ENCODE peak calls at places on chromosomes 3 and 15, in six cellular contexts. H, X, O, P, V and F are unnamed samples.

GRCh38 chr3:61638721-61639120 is 77.3 kb downstream of the PTPRG start:
- DNase-seq in H (no peak), X (no peak), O (no peak), P (no peak), V (no peak), F (no peak)

GRCh38 chr3:15714448-15714847 is 83.3 kb downstream of the ANKRD28 start:
- DNase-seq in H (no peak), X (peak; percentile 8), O (no peak), P (no peak), V (no peak), F (no peak)

GRCh38 chr3:76733073-76733759 is 306.7 kb upstream of the ROBO2 start:
- DNase-seq in H (no peak), X (no peak), O (no peak), P (no peak), V (no peak), F (no peak)

GRCh38 chr3:4644954-4645353 is 151.8 kb downstream of the ITPR1 start:
- DNase-seq in H (no peak), X (no peak), O (no peak), P (no peak), V (no peak), F (no peak)

GRCh38 chr3:66830301-66830700 is 167.8 kb upstream of the KBTBD8 start:
- DNase-seq in H (no peak), X (no peak), O (no peak), P (no peak), V (no peak), F (no peak)

GRCh38 chr3:100882571-100882981 is 110.6 kb downstream of the ABI3BP start:
- DNase-seq in H (no peak), X (no peak), O (peak; percentile 12), P (no peak), V (peak; percentile 43), F (no peak)

GRCh38 chr15:39788800-39789565 is 6.3 kb upstream of the FSIP1 start:
- DNase-seq in H (no peak), X (no peak), O (no peak), P (no peak), V (no peak), F (no peak)

GRCh38 chr15:66698318-66698961 is 3.6 kb upstream of the SMAD6 start:
- DNase-seq in H (peak; percentile 84), X (no peak), O (peak; percentile 84), P (peak; percentile 80), V (peak; percentile 88), F (peak; percentile 35)

GRCh38 chr15:42118650-42119531 is 24.5 kb upstream of the PLA2G4D start:
- DNase-seq in H (no peak), X (no peak), O (peak; percentile 59), P (no peak), V (no peak), F (no peak)

GRCh38 chr15:64152507-64153387 is 1.2 kb downstream of the SNX22 start:
- DNase-seq in H (peak; percentile 71), X (peak; percentile 58), O (peak; percentile 53), P (no peak), V (no peak), F (peak; percentile 25)

GRCh38 chr3:36373661-36374060 is 6.6 kb upstream of the STAC start:
- DNase-seq in H (no peak), X (no peak), O (peak; percentile 9), P (no peak), V (no peak), F (no peak)

GRCh38 chr15:68352401-68353062 is 75.0 kb downstream of the FEM1B start:
- DNase-seq in H (no peak), X (no peak), O (no peak), P (no peak), V (peak; percentile 89), F (peak; percentile 77)

GRCh38 chr15:39028069-39028468 is 463.5 kb upstream of the RASGRP1 start:
- DNase-seq in H (no peak), X (no peak), O (no peak), P (no peak), V (peak; percentile 20), F (no peak)

GRCh38 chr3:11154036-11154952 is at the start of gene HRH1:
- DNase-seq in H (no peak), X (no peak), O (peak; percentile 49), P (peak; percentile 29), V (peak; percentile 31), F (peak; percentile 40)

GRCh38 chr15:50187525-50187924 is 5.5 kb downstream of the SLC27A2 start:
- DNase-seq in H (no peak), X (no peak), O (no peak), P (no peak), V (no peak), F (no peak)

GRCh38 chr3:171822707-171823106 is 12.4 kb upstream of the PLD1 start:
- DNase-seq in H (no peak), X (no peak), O (no peak), P (no peak), V (no peak), F (no peak)

GRCh38 chr15:98765610-98766009 is 117.3 kb downstream of the IGF1R start:
- DNase-seq in H (no peak), X (no peak), O (no peak), P (no peak), V (no peak), F (no peak)

GRCh38 chr15:56744701-56745683 is 11.7 kb upstream of the ZNF280D start:
- DNase-seq in H (no peak), X (no peak), O (no peak), P (no peak), V (no peak), F (no peak)

GRCh38 chr15:66629817-66630576 is 64.2 kb upstream of the LCTL start:
- DNase-seq in H (no peak), X (no peak), O (no peak), P (no peak), V (no peak), F (no peak)

GRCh38 chr15:70262591-70263274 is 165.0 kb upstream of the TLE3 start:
- DNase-seq in H (no peak), X (no peak), O (no peak), P (no peak), V (no peak), F (no peak)

GRCh38 chr3:159882784-159883779 is 105.6 kb upstream of the IL12A start:
- DNase-seq in H (no peak), X (no peak), O (no peak), P (no peak), V (no peak), F (no peak)

GRCh38 chr15:68411276-68411675 is 20.7 kb downstream of the ITGA11 start:
- DNase-seq in H (no peak), X (no peak), O (no peak), P (no peak), V (no peak), F (no peak)

GRCh38 chr3:168342946-168343856 is 247.5 kb upstream of the GOLIM4 start:
- DNase-seq in H (no peak), X (no peak), O (no peak), P (no peak), V (no peak), F (no peak)

DNA sequence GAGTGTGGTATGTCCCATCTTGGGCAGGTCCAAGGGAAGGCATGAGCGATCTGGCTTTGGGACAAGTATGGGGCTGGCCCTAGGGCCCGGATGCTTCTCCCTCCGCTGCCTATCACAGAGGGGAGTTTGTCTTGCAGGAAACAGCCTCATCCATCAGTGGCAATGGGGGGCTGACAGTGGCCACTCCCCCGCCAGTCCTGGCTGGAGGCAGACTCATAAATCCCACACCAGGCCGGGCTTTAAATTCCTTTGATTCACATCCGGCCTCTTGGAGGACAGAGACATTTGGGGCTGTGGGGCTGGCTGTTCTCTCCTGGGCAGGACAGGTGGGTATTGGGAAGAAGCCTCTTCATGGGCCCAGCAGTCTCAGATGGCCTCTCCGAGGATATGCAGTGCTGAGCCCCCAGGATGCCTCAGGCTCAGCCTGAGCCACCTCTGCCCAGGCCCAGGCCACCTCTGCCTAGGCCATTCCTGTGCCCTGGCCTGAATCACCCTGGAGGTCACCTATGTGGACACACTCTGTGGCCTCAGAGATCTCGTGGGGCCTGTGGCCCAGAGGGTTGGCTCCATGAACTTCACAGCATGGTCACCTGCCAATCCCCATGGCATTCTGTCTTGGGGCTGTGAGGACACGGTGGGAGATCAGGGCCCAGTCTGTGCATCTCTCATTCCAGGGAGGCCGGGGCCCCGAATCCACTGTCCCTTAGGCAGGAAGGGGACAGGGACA is 84.2 kb upstream of the GOLGA6L4 start:
- DNase-seq in H (no peak), X (no peak), O (no peak), P (no peak), V (no peak), F (no peak)
- TF ChIP-seq CTCF in H (no peak), X (no peak), O (no peak), P (no peak), V (no peak), F (no peak)

GRCh38 chr3:49466047-49466446 is 4.0 kb upstream of the DAG1 start:
- DNase-seq in H (no peak), X (no peak), O (no peak), P (no peak), V (no peak), F (no peak)

GRCh38 chr3:49469037-49469875 is 811 bp upstream of the DAG1 start:
- DNase-seq in H (peak; percentile 87), X (no peak), O (peak; percentile 94), P (peak; percentile 78), V (peak; percentile 68), F (no peak)

GRCh38 chr3:49471856-49472495 is 1.9 kb downstream of the DAG1 start:
- DNase-seq in H (no peak), X (no peak), O (peak; percentile 55), P (no peak), V (no peak), F (no peak)

GRCh38 chr3:49470714-49471420 is 800 bp downstream of the DAG1 start:
- DNase-seq in H (no peak), X (no peak), O (no peak), P (no peak), V (no peak), F (no peak)

GRCh38 chr3:49469876-49470713 is at the start of gene DAG1:
- DNase-seq in H (peak; percentile 99), X (peak; percentile 99), O (peak; percentile 97), P (peak; percentile 99), V (peak; percentile 94), F (peak; percentile 96)
- TF ChIP-seq CTCF in H (no peak), X (no peak), O (no peak), P (no peak), V (no peak), F (no peak)

GRCh38 chr3:183158113-183158512 is 4.4 kb downstream of the LAMP3 start:
- DNase-seq in H (no peak), X (peak; percentile 59), O (no peak), P (no peak), V (no peak), F (no peak)

GRCh38 chr3:183160616-183161015 is 1.9 kb downstream of the LAMP3 start:
- DNase-seq in H (no peak), X (no peak), O (no peak), P (no peak), V (no peak), F (no peak)

GRCh38 chr3:183158552-183159006 is 4.0 kb downstream of the LAMP3 start:
- DNase-seq in H (no peak), X (peak; percentile 91), O (no peak), P (no peak), V (no peak), F (peak; percentile 74)

GRCh38 chr3:183161552-183162345 is 785 bp downstream of the LAMP3 start:
- DNase-seq in H (no peak), X (peak; percentile 83), O (peak; percentile 89), P (peak; percentile 72), V (no peak), F (peak; percentile 39)

GRCh38 chr3:183159319-183159718 is 3.2 kb downstream of the LAMP3 start:
- DNase-seq in H (no peak), X (no peak), O (peak; percentile 35), P (no peak), V (no peak), F (no peak)
- TF ChIP-seq CTCF in H (peak; percentile 23), X (no peak), O (no peak), P (no peak), V (no peak), F (peak; percentile 46)

GRCh38 chr3:163785693-163786092 is 1292.6 kb downstream of the SI start:
- DNase-seq in H (no peak), X (peak; percentile 4), O (peak; percentile 73), P (peak; percentile 71), V (peak; percentile 4), F (no peak)
- TF ChIP-seq CTCF in H (no peak), X (no peak), O (peak; percentile 74), P (peak; percentile 38), V (no peak), F (no peak)